ENCODE peak calls at places on chromosomes 11 and 22, in seven cellular contexts. C, D, L, U, S, K and O are unnamed samples.

GRCh38 chr22:39205344-39206021 is 39.3 kb downstream of the PDGFB start:
- DNase-seq in C (no peak), D (no peak), L (peak; percentile 65), U (peak; percentile 86), S (peak; percentile 59), K (no peak), O (peak; percentile 63)

GRCh38 chr11:46389450-46390330 is 1.9 kb downstream of the CHRM4 start:
- DNase-seq in C (peak; percentile 68), D (no peak), L (peak; percentile 89), U (peak; percentile 70), S (peak; percentile 93), K (peak; percentile 74), O (no peak)

GRCh38 chr22:45452565-45453449 is 39.3 kb downstream of the RIBC2 start:
- DNase-seq in C (no peak), D (peak; percentile 68), L (no peak), U (no peak), S (no peak), K (no peak), O (no peak)

GRCh38 chr11:47348859-47349258 is 3.6 kb downstream of the MYBPC3 start:
- DNase-seq in C (no peak), D (no peak), L (no peak), U (peak; percentile 47), S (no peak), K (no peak), O (no peak)

GRCh38 chr11:125141686-125142535 is 22.6 kb upstream of the PKNOX2 start:
- DNase-seq in C (peak; percentile 30), D (no peak), L (peak; percentile 54), U (peak; percentile 40), S (no peak), K (peak; percentile 36), O (peak; percentile 58)

GRCh38 chr11:8257003-8257664 is 6.5 kb downstream of the LMO1 start:
- DNase-seq in C (no peak), D (no peak), L (no peak), U (no peak), S (no peak), K (no peak), O (no peak)

GRCh38 chr22:19059481-19060278 is 62.5 kb downstream of the DGCR2 start:
- DNase-seq in C (no peak), D (no peak), L (no peak), U (no peak), S (no peak), K (peak; percentile 11), O (no peak)

GRCh38 chr11:111796696-111797095 is 30.5 kb upstream of the PPP2R1B start:
- DNase-seq in C (no peak), D (no peak), L (no peak), U (no peak), S (no peak), K (no peak), O (no peak)

GRCh38 chr11:62264004-62264403 is 6.0 kb upstream of the SCGB2A2 start:
- DNase-seq in C (no peak), D (no peak), L (no peak), U (no peak), S (no peak), K (no peak), O (no peak)

GRCh38 chr11:17775035-17775348 is 40.4 kb downstream of the KCNC1 start:
- DNase-seq in C (no peak), D (no peak), L (no peak), U (no peak), S (no peak), K (no peak), O (no peak)

GRCh38 chr22:28656156-28656555 is 23.5 kb downstream of the TTC28 start:
- DNase-seq in C (no peak), D (no peak), L (no peak), U (no peak), S (no peak), K (no peak), O (no peak)

GRCh38 chr11:120294096-120294495 is 31.0 kb upstream of the TLCD5 start:
- DNase-seq in C (no peak), D (no peak), L (no peak), U (no peak), S (no peak), K (no peak), O (no peak)

GRCh38 chr11:21465203-21465602 is 727.7 kb upstream of the ANO5 start:
- DNase-seq in C (no peak), D (no peak), L (no peak), U (no peak), S (no peak), K (no peak), O (no peak)

GRCh38 chr11:108242422-108242821 is 19.6 kb downstream of the ATM start:
- DNase-seq in C (no peak), D (no peak), L (no peak), U (no peak), S (no peak), K (no peak), O (no peak)

DNA sequence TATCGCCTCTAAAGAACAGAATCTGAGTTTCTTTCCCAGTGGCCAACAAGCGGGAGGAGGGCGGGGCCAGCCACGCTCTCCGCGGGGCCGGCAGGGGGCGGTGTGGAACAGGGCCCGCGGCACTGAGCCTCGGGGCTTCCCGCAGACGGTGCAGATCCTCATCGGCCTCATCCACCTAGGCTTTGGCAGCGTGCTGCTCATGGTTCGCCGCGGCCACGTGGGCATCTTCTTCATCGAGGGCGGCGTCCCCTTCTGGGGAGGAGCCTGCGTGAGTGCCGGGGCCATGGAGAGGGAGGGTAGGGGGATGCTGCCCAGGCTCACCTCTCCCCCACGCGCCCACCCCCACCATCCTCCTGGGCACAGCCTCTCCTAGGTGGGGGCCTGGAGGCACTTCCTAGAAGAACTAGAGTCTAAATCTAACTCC is 10.7 kb downstream of the MS4A15 start:
- DNase-seq in C (no peak), D (no peak), L (no peak), U (no peak), S (no peak), K (no peak), O (no peak)
- TF ChIP-seq CTCF in C (no peak), D (peak; percentile 31), L (peak; percentile 36), U (no peak), S (peak; percentile 64), K (no peak), O (no peak)

DNA sequence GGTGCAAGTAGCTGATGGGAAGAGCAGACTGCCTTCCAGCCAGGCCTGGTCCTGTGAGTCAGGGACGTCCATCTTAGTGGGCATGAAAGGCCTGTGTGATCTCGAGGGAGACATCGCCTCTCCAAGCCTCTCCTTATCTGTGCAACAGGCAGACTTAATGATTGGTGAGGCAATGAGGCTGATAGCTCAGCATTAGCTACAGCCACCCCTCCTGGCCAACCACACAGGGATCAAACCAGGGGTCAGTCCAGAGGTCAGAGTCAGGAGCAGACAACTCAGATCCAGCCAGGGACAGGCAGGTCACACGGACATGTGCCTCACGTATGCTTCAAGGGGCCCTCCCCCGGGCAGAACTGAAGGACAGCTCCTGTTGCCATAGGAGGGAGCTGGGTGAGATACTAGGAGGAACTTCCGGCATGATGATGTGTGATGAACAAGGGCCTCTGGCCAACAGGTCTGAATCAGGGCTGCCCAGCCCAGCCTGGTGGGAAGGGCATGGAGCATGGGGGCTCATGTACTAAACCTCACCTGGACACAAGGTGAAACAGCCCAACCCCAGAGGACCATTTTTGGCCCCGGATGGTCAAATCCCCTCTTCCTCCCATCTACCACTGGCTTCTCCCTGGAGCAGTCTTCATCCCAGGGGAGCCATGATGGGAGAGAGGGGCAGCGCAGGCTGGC is 2.8 kb upstream of the APOC3 start:
- DNase-seq in C (no peak), D (no peak), L (peak; percentile 58), U (no peak), S (no peak), K (no peak), O (no peak)
- TF ChIP-seq CTCF in C (no peak), D (no peak), L (no peak), U (no peak), S (no peak), K (no peak), O (no peak)

GRCh38 chr11:15177491-15177890 is 62.8 kb downstream of the INSC start:
- DNase-seq in C (no peak), D (no peak), L (no peak), U (no peak), S (no peak), K (no peak), O (no peak)

GRCh38 chr11:15178214-15178613 is 63.5 kb downstream of the INSC start:
- DNase-seq in C (no peak), D (no peak), L (no peak), U (no peak), S (no peak), K (no peak), O (no peak)

GRCh38 chr11:15175780-15176179 is 61.1 kb downstream of the INSC start:
- DNase-seq in C (no peak), D (no peak), L (no peak), U (no peak), S (no peak), K (no peak), O (no peak)

GRCh38 chr11:15179167-15179566 is 64.4 kb downstream of the INSC start:
- DNase-seq in C (no peak), D (peak; percentile 77), L (peak; percentile 15), U (no peak), S (no peak), K (no peak), O (no peak)

GRCh38 chr11:15176646-15177163 is 62.0 kb downstream of the INSC start:
- DNase-seq in C (no peak), D (no peak), L (no peak), U (no peak), S (no peak), K (no peak), O (no peak)
- TF ChIP-seq CTCF in C (no peak), D (no peak), L (no peak), U (no peak), S (no peak), K (no peak), O (no peak)

GRCh38 chr22:46537946-46538815 is 761 bp upstream of the CELSR1 start:
- DNase-seq in C (no peak), D (no peak), L (peak; percentile 54), U (peak; percentile 68), S (peak; percentile 84), K (no peak), O (no peak)
- TF ChIP-seq CTCF in C (no peak), D (peak; percentile 23), L (peak; percentile 31), U (no peak), S (peak; percentile 65), K (no peak), O (no peak)

DNA sequence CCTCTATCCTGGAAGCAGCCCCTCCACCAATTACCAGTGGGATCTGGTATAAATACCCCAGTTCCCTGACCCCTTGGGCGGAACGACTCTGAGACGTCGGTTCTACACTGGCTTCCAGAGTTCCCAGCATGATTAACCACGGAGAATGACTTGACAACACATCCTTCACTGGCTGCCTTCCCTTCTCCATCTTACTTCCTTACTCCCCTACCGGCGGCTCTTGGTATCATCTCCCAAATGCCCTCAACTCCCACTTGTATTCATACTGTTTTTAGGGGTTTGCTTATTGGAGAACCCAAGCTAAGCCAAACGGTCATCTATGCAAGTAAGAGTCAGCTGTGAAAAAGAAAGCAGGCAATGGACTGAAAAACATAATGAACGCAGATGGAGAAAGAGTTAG is 56.1 kb downstream of the APOL3 start:
- DNase-seq in C (no peak), D (no peak), L (no peak), U (no peak), S (peak; percentile 17), K (no peak), O (no peak)
- TF ChIP-seq CTCF in C (no peak), D (no peak), L (no peak), U (no peak), S (no peak), K (no peak), O (no peak)